ENCODE peak calls at places on chromosomes 6 and 20, in six cellular contexts. Z is IMR-90; W is naive thymus-derived CD4-positive, alpha-beta T cell; U is stomach; M is right lobe of liver; X is adrenal gland. A is an unnamed sample.

GRCh38 chr6:167013946-167014345 is 14.7 kb downstream of the CEP43 start:
- DNase-seq in X (no peak), U (no peak), Z (no peak), W (no peak), M (no peak), A (no peak)

GRCh38 chr6:116827561-116828240 is 1.2 kb downstream of the GPRC6A start:
- DNase-seq in U (no peak), M (no peak), W (no peak), X (no peak), Z (no peak), A (no peak)

GRCh38 chr6:130680118-130680517 is 147.1 kb upstream of the SMLR1 start:
- DNase-seq in Z (peak; percentile 19), M (no peak), X (no peak), U (no peak), W (no peak), A (peak; percentile 26)

GRCh38 chr6:160388922-160389321 is 40.7 kb downstream of the SLC22A3 start:
- DNase-seq in Z (no peak), U (no peak), X (no peak), W (no peak), M (no peak), A (no peak)

GRCh38 chr20:20211988-20212518 is 155.9 kb upstream of the INSM1 start:
- DNase-seq in X (no peak), U (no peak), Z (no peak), M (no peak), W (no peak), A (no peak)

GRCh38 chr20:39050555-39050902 is 88.4 kb downstream of the DHX35 start:
- DNase-seq in X (no peak), M (no peak), U (no peak), W (no peak), Z (no peak), A (no peak)

GRCh38 chr6:11637266-11637665 is 99.7 kb downstream of the TMEM170B start:
- DNase-seq in W (no peak), Z (no peak), U (peak; percentile 54), X (no peak), M (no peak), A (no peak)

GRCh38 chr6:22600059-22600458 is 30.7 kb downstream of the HDGFL1 start:
- DNase-seq in X (no peak), U (no peak), Z (peak; percentile 41), W (no peak), M (no peak), A (no peak)

GRCh38 chr6:1604347-1604990 is 5.2 kb upstream of the FOXC1 start:
- DNase-seq in X (peak; percentile 51), U (peak; percentile 70), M (no peak), W (peak; percentile 65), Z (peak; percentile 36), A (peak; percentile 49)

GRCh38 chr20:56247954-56248782 is at the start of gene MC3R:
- DNase-seq in M (peak; percentile 69), W (peak; percentile 12), U (peak; percentile 66), Z (peak; percentile 30), X (peak; percentile 73), A (peak; percentile 38)

GRCh38 chr6:170021579-170021978 is 269.3 kb downstream of the DLL1 start:
- DNase-seq in U (peak; percentile 15), X (no peak), M (no peak), Z (no peak), W (no peak), A (no peak)

GRCh38 chr20:49377326-49377725 is 99.5 kb upstream of the ZNFX1 start:
- DNase-seq in Z (no peak), M (no peak), W (no peak), U (no peak), X (no peak), A (no peak)

GRCh38 chr20:49375170-49375569 is 97.3 kb upstream of the ZNFX1 start:
- DNase-seq in Z (no peak), U (no peak), M (no peak), W (no peak), X (no peak), A (no peak)

GRCh38 chr20:49380245-49380875 is 102.1 kb downstream of the KCNB1 start:
- DNase-seq in Z (no peak), W (no peak), U (no peak), M (no peak), X (no peak), A (no peak)

GRCh38 chr20:49381558-49382493 is 100.6 kb downstream of the KCNB1 start:
- DNase-seq in Z (peak; percentile 10), M (peak; percentile 91), U (peak; percentile 81), W (no peak), X (peak; percentile 77), A (peak; percentile 96)

DNA sequence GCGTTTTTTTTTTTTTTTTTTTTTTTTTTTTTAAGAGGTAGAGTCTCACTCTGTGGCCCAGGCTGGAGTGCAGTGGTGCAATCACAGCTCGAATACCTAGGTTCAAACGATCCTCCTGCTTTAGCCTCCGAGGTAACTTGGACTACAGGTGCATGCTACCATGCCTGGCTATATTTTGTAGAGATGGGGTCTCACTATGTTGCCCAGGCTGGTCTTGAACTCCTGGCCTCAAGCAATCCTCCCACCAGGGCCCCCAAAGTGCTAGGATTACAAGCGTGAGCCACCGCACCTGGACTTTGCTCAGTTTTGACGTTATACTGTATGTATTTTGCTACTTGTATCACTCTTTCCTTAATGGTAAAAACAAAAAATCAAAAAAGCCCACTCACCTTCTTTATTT is 101.5 kb upstream of the ZNFX1 start:
- DNase-seq in Z (no peak), X (no peak), U (no peak), M (no peak), W (no peak), A (no peak)
- H3K27me3 ChIP-seq in Z (peaks cover 42% of the 10 kb centered on the region), X (no peaks in the 10 kb centered on the region), U (no peaks in the 10 kb centered on the region), M (no peaks in the 10 kb centered on the region), W (no peaks in the 10 kb centered on the region), A (no peaks in the 10 kb centered on the region)

GRCh38 chr20:62972270-62973032 is 19.9 kb downstream of the SLC17A9 start:
- DNase-seq in M (peak; percentile 90), Z (peak; percentile 69), U (peak; percentile 90), X (peak; percentile 89), W (peak; percentile 76), A (peak; percentile 86)
- H3K27me3 ChIP-seq in M (no peaks in the 10 kb centered on the region), Z (peaks cover 68% of the 10 kb centered on the region), U (peaks cover 69% of the 10 kb centered on the region), X (peaks cover 41% of the 10 kb centered on the region), W (peaks cover 9% of the 10 kb centered on the region), A (peaks cover 9% of the 10 kb centered on the region)

DNA sequence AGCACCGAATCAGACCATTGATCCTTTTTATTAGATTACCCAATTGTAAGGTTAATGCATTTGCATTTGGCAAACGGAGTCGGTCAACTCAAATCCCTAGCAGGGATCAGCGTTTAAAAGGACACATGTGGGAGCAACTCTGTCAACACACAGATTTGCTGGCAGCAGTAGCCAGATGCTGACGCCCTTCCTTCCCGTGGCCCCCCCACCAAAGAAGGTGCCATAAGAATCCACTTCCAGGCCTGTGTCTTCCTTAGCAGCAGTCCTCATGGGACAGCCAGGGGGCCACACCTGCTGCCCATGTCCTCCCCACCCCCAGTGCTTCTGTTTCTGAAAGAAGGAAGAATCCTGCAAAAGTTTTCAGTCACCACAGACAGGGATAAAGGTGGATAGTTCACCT is 24.5 kb upstream of the MAFB start:
- DNase-seq in Z (no peak), W (no peak), X (no peak), M (no peak), U (no peak), A (no peak)
- H3K27me3 ChIP-seq in Z (no peaks in the 10 kb centered on the region), W (peaks cover 2% of the 10 kb centered on the region), X (no peaks in the 10 kb centered on the region), M (no peaks in the 10 kb centered on the region), U (peaks cover 3% of the 10 kb centered on the region), A (no peaks in the 10 kb centered on the region)

GRCh38 chr20:61055130-61055529 is 196.9 kb upstream of the CDH4 start:
- DNase-seq in U (no peak), X (no peak), M (no peak), Z (no peak), W (no peak), A (no peak)

GRCh38 chr20:61052195-61052594 is 199.9 kb upstream of the CDH4 start:
- DNase-seq in X (no peak), M (no peak), U (no peak), Z (no peak), W (no peak), A (no peak)

GRCh38 chr20:61052796-61053442 is 199.1 kb upstream of the CDH4 start:
- DNase-seq in M (no peak), Z (no peak), W (no peak), X (no peak), U (no peak), A (no peak)

GRCh38 chr20:61054411-61054810 is 197.7 kb upstream of the CDH4 start:
- DNase-seq in U (no peak), W (no peak), Z (no peak), X (no peak), M (no peak), A (no peak)

GRCh38 chr20:61053487-61054277 is 198.4 kb upstream of the CDH4 start:
- DNase-seq in X (no peak), M (no peak), W (no peak), U (no peak), Z (no peak), A (no peak)
- H3K27me3 ChIP-seq in X (no peaks in the 10 kb centered on the region), M (no peaks in the 10 kb centered on the region), W (no peaks in the 10 kb centered on the region), U (no peaks in the 10 kb centered on the region), Z (no peaks in the 10 kb centered on the region), A (no peaks in the 10 kb centered on the region)

A was measured in MG63.